ENCODE peak calls at places on chromosomes 6 and 20, in nine cellular contexts. S is astrocyte of the cerebellum, E is fibroblast of lung, G is psoas muscle, I is heart left ventricle, U is PC-9, P is Peyer's patch, M is HepG2, J is choroid plexus epithelial cell. F is an unnamed sample.

GRCh38 chr20:10540636-10541493 is 105.8 kb downstream of the SLX4IP start:
- DNase-seq in E (peak), M (peak), S (peak), P (no peak), U (no peak), G (no peak), I (no peak), J (peak), F (peak)

GRCh38 chr6:159761135-159761872 is 541 bp upstream of the ACAT2 start:
- DNase-seq in M (peak), E (peak), P (no peak), I (peak), G (peak), U (peak), S (no peak), J (no peak), F (no peak)

GRCh38 chr6:73451166-73452106 is 661 bp downstream of the CGAS start:
- DNase-seq in E (peak), G (peak), J (peak), U (peak), I (peak), M (no peak), S (peak), P (peak), F (no peak)

GRCh38 chr6:116511424-116512131 is at the start of gene CALHM5:
- DNase-seq in J (peak), I (peak), G (peak), U (no peak), P (no peak), S (peak), M (no peak), E (peak), F (peak)

GRCh38 chr6:112429226-112429625 is 82.1 kb downstream of the RFPL4B start:
- DNase-seq in E (peak), P (no peak), J (peak), I (no peak), U (no peak), S (no peak), G (no peak), M (no peak), F (no peak)

GRCh38 chr20:40663991-40664880 is 24.8 kb downstream of the MAFB start:
- DNase-seq in E (no peak), S (no peak), I (no peak), G (no peak), M (no peak), U (peak), P (no peak), J (no peak), F (no peak)

GRCh38 chr6:145015739-145016558 is 719.4 kb downstream of the EPM2A start:
- DNase-seq in U (peak), P (no peak), S (peak), G (no peak), J (peak), I (no peak), M (no peak), E (peak), F (peak)

GRCh38 chr20:4961746-4962145 is 39.6 kb downstream of the SLC23A2 start:
- DNase-seq in I (peak), M (peak), S (no peak), P (no peak), E (peak), J (peak), G (no peak), U (no peak), F (no peak)

GRCh38 chr20:63082939-63083735 is 76.4 kb upstream of the BHLHE23 start:
- DNase-seq in E (no peak), S (no peak), G (peak), I (no peak), J (no peak), U (no peak), P (no peak), M (no peak), F (no peak)

GRCh38 chr6:111173341-111173740 is 86.0 kb downstream of the SLC16A10 start:
- DNase-seq in I (no peak), E (no peak), P (no peak), M (no peak), G (no peak), S (no peak), U (peak), J (no peak), F (no peak)

GRCh38 chr6:15392182-15392581 is 146.3 kb downstream of the JARID2 start:
- DNase-seq in S (no peak), J (no peak), E (no peak), G (no peak), M (no peak), P (no peak), I (no peak), U (no peak), F (no peak)

GRCh38 chr20:34705383-34706021 is 1.4 kb downstream of the TP53INP2 start:
- DNase-seq in E (peak), J (peak), G (no peak), M (peak), P (no peak), S (no peak), U (peak), I (peak), F (no peak)
- H3K4me3 ChIP-seq in E (peak), J (peak), G (peak), M (peak), P (peak), S (peak), U (no peak), I (peak), F (peak)

DNA sequence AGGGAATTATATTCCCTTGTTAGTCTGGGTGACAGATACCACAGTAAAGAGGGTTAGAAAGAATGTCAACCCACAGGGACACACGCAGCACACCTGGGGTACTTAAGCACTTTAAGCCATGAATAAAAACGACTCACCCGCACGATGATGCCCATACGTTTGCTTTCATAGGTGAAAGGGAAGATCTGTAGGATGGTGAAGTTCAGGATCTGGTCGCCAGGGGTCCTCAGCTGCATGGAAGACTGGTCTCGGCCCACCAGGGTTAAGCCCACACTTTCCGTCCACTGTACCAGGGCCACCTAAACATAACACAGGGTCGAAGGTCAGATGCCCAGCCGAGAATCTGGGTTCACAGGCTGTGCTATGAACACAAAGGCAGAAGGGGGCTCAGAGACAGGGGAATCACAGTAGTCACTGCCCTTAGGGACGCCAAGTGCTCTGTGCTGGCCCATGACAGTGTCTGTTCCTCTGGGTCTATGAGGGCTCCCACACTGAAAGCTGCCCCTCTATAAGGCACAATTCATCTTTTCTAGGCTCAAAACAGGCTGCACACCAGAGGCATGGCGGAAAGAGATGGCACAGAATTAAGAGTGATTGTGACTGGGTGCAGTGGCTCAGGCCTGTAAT is 96.8 kb upstream of the NFATC2 start:
- DNase-seq in E (peak), G (peak), U (peak), I (peak), P (peak), S (peak), M (peak), J (peak), F (no peak)
- TF ChIP-seq CTCF in E (peak), G (peak), U (peak), I (peak), P (peak), S (peak), M (peak), J (peak), F (peak)

DNA sequence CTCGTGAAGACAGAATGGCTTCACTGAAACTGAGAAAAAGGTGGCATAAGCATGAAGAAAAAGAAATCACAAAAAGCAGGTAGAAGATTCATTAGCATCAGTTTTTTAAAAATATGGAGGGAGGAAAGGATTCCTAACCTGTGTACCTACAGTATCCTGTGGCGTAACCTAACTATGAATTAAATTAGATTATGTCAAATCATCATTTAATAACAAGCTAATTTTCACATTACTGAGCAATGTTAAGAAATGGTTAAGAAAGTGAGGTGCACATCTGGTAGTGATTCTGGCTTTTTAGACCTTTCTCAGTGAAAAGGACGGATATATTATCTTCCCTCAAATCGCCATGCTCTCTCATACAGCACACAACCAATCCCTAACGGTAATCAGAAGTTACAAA is 12.5 kb downstream of the CD164 start:
- DNase-seq in P (no peak), S (no peak), I (no peak), E (no peak), G (no peak), U (no peak), J (no peak), M (no peak), F (no peak)
- H3K4me3 ChIP-seq in P (no peak), S (no peak), I (no peak), E (no peak), G (no peak), U (no peak), J (no peak), M (no peak), F (no peak)

GRCh38 chr20:47373206-47373722 is 16.8 kb upstream of the ZMYND8 start:
- DNase-seq in U (no peak), J (no peak), I (no peak), G (no peak), S (no peak), P (no peak), M (no peak), E (no peak), F (no peak)

GRCh38 chr20:47379433-47380150 is 23.1 kb upstream of the ZMYND8 start:
- DNase-seq in J (peak), I (no peak), P (no peak), G (no peak), E (peak), M (no peak), U (no peak), S (no peak), F (no peak)

GRCh38 chr20:47382746-47383145 is 26.2 kb upstream of the ZMYND8 start:
- DNase-seq in M (no peak), E (no peak), I (no peak), S (no peak), U (no peak), G (no peak), P (no peak), J (no peak), F (no peak)

GRCh38 chr20:47380481-47380880 is 24.0 kb upstream of the ZMYND8 start:
- DNase-seq in M (no peak), G (no peak), P (no peak), J (peak), I (no peak), E (no peak), S (no peak), U (no peak), F (no peak)

DNA sequence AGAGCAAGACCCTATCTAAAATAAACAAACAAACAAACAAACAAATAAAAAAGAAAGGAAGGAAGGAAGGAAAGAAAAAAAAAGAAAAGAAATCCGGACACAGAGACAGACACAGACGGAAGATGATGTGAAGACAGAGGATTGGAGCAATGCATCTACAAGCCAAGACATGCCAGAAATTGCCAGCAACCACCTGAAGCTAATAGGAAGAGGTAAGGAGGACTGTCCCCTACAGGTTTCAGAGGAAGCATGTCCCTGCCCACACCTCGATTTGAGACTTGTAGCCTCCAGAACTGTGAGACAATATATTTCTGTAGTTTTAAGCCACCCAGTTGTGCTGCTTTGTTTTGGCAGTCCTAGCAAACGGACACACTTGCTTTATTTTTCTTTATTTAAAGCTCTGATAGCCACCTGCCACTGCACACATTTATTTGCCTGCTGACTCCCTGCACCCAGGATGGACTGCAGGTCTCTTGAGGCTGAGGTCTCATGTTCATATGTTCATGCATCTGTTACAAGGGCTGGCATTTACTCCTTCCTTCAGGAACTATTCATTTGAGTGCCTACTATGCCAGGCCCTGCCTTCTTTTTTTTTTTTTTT is 20.7 kb upstream of the ZMYND8 start:
- DNase-seq in I (no peak), J (no peak), M (no peak), G (no peak), E (no peak), S (no peak), P (no peak), U (no peak), F (no peak)
- TF ChIP-seq CTCF in I (no peak), J (no peak), M (no peak), G (no peak), E (no peak), S (no peak), P (no peak), U (no peak), F (no peak)

DNA sequence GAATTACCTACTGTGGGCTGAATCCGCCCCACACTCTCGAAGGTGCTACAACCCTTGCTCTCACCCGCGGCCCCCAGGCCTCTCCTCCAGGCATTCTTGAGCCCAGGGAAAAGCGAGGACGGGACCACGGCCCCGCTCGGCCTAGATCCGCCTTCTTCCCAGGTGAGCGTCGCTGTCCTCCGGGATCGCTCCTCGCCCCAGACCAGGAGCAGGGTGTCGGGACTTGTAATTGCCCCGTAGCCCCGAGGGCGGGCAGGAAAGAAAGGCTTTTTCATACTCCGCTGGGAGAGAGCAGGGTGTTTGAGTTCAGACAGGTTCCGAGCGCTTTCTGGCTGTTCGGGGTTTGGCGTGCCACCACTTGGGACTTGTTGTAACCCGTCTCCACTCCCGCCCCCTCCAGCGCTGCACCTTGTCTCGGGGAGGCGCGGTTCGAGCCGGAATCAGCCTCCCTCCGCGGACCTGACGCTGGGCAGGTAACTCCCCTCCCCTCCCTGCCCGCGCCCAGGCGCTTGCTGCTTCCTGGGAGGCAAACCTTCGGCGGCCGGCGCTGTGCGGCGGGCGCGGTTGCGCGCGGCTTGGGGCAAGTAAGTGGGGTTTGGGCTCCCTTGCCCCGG is at the start of gene FAM83B:
- DNase-seq in J (no peak), U (peak), I (peak), G (peak), S (no peak), E (no peak), P (no peak), M (no peak), F (no peak)
- H3K4me3 ChIP-seq in J (peak), U (peak), I (peak), G (peak), S (peak), E (peak), P (peak), M (no peak), F (peak)

GRCh38 chr6:54308677-54309315 is 555 bp downstream of the TINAG start:
- DNase-seq in I (no peak), E (no peak), U (no peak), M (no peak), J (no peak), G (no peak), S (no peak), P (no peak), F (no peak)
- TF ChIP-seq CTCF in I (no peak), E (no peak), U (no peak), M (no peak), J (no peak), G (no peak), S (no peak), P (no peak), F (no peak)

DNA sequence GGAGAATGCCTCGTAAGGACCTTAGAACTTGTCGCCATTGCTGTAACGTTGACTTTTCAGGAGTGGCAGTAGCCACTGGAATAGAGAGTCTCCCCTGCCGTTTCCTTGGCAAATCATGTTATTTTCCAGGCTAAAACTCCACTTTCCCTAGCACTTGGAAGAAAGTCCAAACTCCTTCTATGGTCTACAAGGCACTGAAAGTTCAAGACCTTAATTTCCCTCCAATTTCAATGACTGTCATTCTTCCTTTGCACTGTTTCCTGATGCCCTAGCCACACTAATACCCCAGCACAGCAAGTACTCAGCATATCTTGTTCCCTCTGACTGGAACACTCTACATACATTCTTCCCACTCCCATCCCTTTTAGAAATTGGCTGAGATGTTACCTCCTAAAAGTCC is 1.8 kb upstream of the TBPL1 start:
- DNase-seq in E (no peak), J (no peak), P (no peak), U (no peak), M (no peak), S (no peak), I (no peak), G (no peak), F (no peak)
- H3K4me3 ChIP-seq in E (peak), J (peak), P (peak), U (peak), M (peak), S (peak), I (peak), G (peak), F (peak)

GRCh38 chr6:30821862-30822784 is 62.2 kb upstream of the DDR1 start:
- DNase-seq in U (no peak), S (no peak), P (no peak), I (no peak), M (peak), J (peak), E (peak), G (no peak), F (no peak)
- TF ChIP-seq CTCF in U (peak), S (peak), P (peak), I (peak), M (peak), J (peak), E (peak), G (peak), F (peak)

GRCh38 chr6:17984399-17984798 is 3.0 kb downstream of the KIF13A start:
- DNase-seq in J (no peak), S (no peak), G (no peak), P (no peak), M (no peak), E (peak), U (no peak), I (no peak), F (no peak)
- H3K4me3 ChIP-seq in J (no peak), S (peak), G (peak), P (peak), M (no peak), E (peak), U (peak), I (peak), F (no peak)

F was measured in epithelial cell of proximal tubule.